ENCODE peak calls at places on chromosomes 11 and 22, in six cellular contexts. B is right lobe of liver, Q is prostate gland, V is IMR-90, K is right atrium auricular region, I is RWPE2. E is an unnamed sample.

GRCh38 chr11:46210133-46210636 is 67.3 kb upstream of the CREB3L1 start:
- DNase-seq in I (no peak), B (no peak), K (no peak), V (peak; percentile 72), Q (no peak), E (no peak)

GRCh38 chr11:132088551-132088950 is 718.1 kb downstream of the NTM start:
- DNase-seq in B (no peak), Q (no peak), K (no peak), I (no peak), V (no peak), E (no peak)

GRCh38 chr11:15145635-15146034 is 30.9 kb downstream of the INSC start:
- DNase-seq in I (no peak), V (no peak), Q (no peak), B (no peak), K (no peak), E (peak; percentile 47)

GRCh38 chr22:46918197-46918596 is 155.7 kb downstream of the TBC1D22A start:
- DNase-seq in K (peak; percentile 52), V (no peak), Q (no peak), I (no peak), B (no peak), E (no peak)

GRCh38 chr11:27934830-27935145 is 173.2 kb downstream of the KIF18A start:
- DNase-seq in Q (no peak), V (peak; percentile 98), I (no peak), K (no peak), B (no peak), E (no peak)

GRCh38 chr11:92417326-92417725 is 192.7 kb downstream of the FAT3 start:
- DNase-seq in Q (no peak), V (no peak), B (no peak), I (no peak), K (no peak), E (no peak)

GRCh38 chr11:70063555-70063954 is 14.6 kb upstream of the ANO1 start:
- DNase-seq in B (no peak), I (peak; percentile 33), Q (peak; percentile 60), V (no peak), K (peak; percentile 21), E (no peak)

GRCh38 chr11:119590651-119591308 is 138.2 kb downstream of the NECTIN1 start:
- DNase-seq in V (no peak), B (no peak), K (no peak), Q (peak; percentile 81), I (no peak), E (no peak)

GRCh38 chr11:47917643-47918369 is 62.6 kb upstream of the PTPRJ start:
- DNase-seq in V (peak; percentile 98), I (no peak), K (peak; percentile 97), Q (peak; percentile 68), B (peak; percentile 35), E (peak; percentile 73)

GRCh38 chr22:42300286-42301071 is 30.0 kb upstream of the TCF20 start:
- DNase-seq in V (no peak), B (no peak), Q (no peak), I (peak; percentile 85), K (no peak), E (peak; percentile 62)

GRCh38 chr11:40032331-40032730 is 1427.1 kb downstream of the LRRC4C start:
- DNase-seq in Q (no peak), V (no peak), B (no peak), I (no peak), K (no peak), E (no peak)

GRCh38 chr11:14934641-14935351 is 37.4 kb downstream of the CALCA start:
- DNase-seq in B (no peak), I (no peak), Q (no peak), V (no peak), K (no peak), E (no peak)

GRCh38 chr11:75467881-75468280 is 34.9 kb upstream of the KLHL35 start:
- DNase-seq in K (no peak), B (no peak), V (no peak), Q (no peak), I (no peak), E (no peak)

GRCh38 chr22:40289991-40290459 is 56.3 kb upstream of the ADSL start:
- DNase-seq in I (no peak), Q (no peak), V (no peak), K (no peak), B (no peak), E (peak; percentile 27)

GRCh38 chr22:33477131-33478111 is 419.2 kb upstream of the SYN3 start:
- DNase-seq in I (no peak), B (no peak), V (no peak), K (no peak), Q (no peak), E (no peak)

GRCh38 chr11:34394771-34395300 is 37.0 kb upstream of the ABTB2 start:
- DNase-seq in V (no peak), I (no peak), K (no peak), B (no peak), Q (no peak), E (no peak)

GRCh38 chr11:70067591-70068341 is 10.4 kb upstream of the ANO1 start:
- DNase-seq in Q (peak; percentile 42), I (peak; percentile 44), K (peak; percentile 50), V (no peak), B (no peak), E (no peak)

GRCh38 chr11:69640995-69641581 is at the start of gene CCND1:
- DNase-seq in Q (peak; percentile 80), B (peak; percentile 81), K (peak; percentile 73), I (peak; percentile 76), V (peak; percentile 94), E (peak; percentile 85)

GRCh38 chr22:19179472-19180048 is 1.0 kb upstream of the SLC25A1 start:
- DNase-seq in Q (peak; percentile 75), K (peak; percentile 88), V (peak; percentile 85), B (peak; percentile 78), I (no peak), E (peak; percentile 86)

GRCh38 chr22:37827056-37827455 is 3.9 kb downstream of the GALR3 start:
- DNase-seq in B (no peak), I (no peak), K (no peak), Q (no peak), V (no peak), E (no peak)

GRCh38 chr22:28838971-28839370 is 38.6 kb upstream of the XBP1 start:
- DNase-seq in B (no peak), K (no peak), V (no peak), Q (no peak), I (no peak), E (no peak)

GRCh38 chr11:415640-416041 is 842 bp upstream of the SIGIRR start:
- DNase-seq in K (no peak), I (no peak), Q (no peak), V (no peak), B (peak; percentile 19), E (peak; percentile 17)
- H3K4me3 ChIP-seq in K (peak overlapping the region; percentile 57), I (peak overlapping the region; percentile 53), Q (no peak overlapping the region), V (no peak overlapping the region), B (no peak overlapping the region), E (peak overlapping the region; percentile 54)

GRCh38 chr11:6599884-6600390 is 3.5 kb downstream of the RRP8 start:
- DNase-seq in I (no peak), V (no peak), B (no peak), Q (peak; percentile 4), K (peak; percentile 53), E (no peak)

GRCh38 chr11:6603287-6604080 is at the start of the genes ILK and RRP8:
- DNase-seq in Q (peak; percentile 90), K (peak; percentile 93), V (peak; percentile 86), B (peak; percentile 94), I (peak; percentile 88), E (peak; percentile 94)

GRCh38 chr11:6604081-6604626 is 580 bp downstream of the ILK start:
- DNase-seq in B (no peak), V (peak; percentile 70), K (peak; percentile 71), Q (peak; percentile 35), I (peak; percentile 31), E (peak; percentile 57)

GRCh38 chr11:6601041-6601461 is 2.4 kb downstream of the RRP8 start:
- DNase-seq in B (no peak), K (peak; percentile 46), Q (peak; percentile 4), V (no peak), I (no peak), E (no peak)

GRCh38 chr11:6602096-6602940 is 1.1 kb downstream of the RRP8 start:
- DNase-seq in I (no peak), V (no peak), K (peak; percentile 26), B (no peak), Q (peak; percentile 3), E (no peak)
- TF ChIP-seq CTCF in I (no peak), V (no peak), K (no peak), B (no peak), Q (no peak), E (no peak)

GRCh38 chr11:77396305-77396704 is 77.6 kb downstream of the PAK1 start:
- DNase-seq in I (no peak), B (no peak), V (no peak), K (no peak), Q (no peak), E (no peak)

GRCh38 chr11:77395460-77396175 is 78.3 kb downstream of the PAK1 start:
- DNase-seq in V (no peak), I (no peak), Q (no peak), K (no peak), B (no peak), E (no peak)

GRCh38 chr11:77397631-77398030 is 76.3 kb downstream of the PAK1 start:
- DNase-seq in I (no peak), B (no peak), V (no peak), K (no peak), Q (no peak), E (no peak)

GRCh38 chr11:77400306-77400705 is 73.6 kb downstream of the PAK1 start:
- DNase-seq in Q (no peak), K (no peak), I (no peak), B (no peak), V (no peak), E (no peak)

DNA sequence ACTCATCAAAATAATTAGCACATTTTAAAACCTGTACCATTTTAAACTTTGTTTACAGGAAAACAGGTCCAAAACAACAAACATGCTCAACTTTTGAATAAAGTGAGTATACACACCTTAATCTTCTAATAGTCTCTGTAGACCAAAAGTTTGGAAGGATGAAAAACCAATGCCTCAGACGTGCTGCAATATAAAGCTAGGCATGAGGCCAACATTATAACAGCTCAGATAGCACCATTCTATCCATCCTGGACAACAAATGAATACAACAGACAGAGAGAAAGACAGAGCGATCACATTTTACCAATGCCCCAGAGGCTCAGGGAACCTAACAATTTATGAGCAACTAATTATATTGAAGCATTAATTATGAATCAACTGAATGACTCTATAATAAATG is 77.0 kb downstream of the PAK1 start:
- DNase-seq in B (no peak), K (no peak), Q (no peak), I (no peak), V (peak; percentile 33), E (no peak)
- H3K4me3 ChIP-seq in B (no peak overlapping the region), K (no peak overlapping the region), Q (no peak overlapping the region), I (no peak overlapping the region), V (no peak overlapping the region), E (no peak overlapping the region)

DNA sequence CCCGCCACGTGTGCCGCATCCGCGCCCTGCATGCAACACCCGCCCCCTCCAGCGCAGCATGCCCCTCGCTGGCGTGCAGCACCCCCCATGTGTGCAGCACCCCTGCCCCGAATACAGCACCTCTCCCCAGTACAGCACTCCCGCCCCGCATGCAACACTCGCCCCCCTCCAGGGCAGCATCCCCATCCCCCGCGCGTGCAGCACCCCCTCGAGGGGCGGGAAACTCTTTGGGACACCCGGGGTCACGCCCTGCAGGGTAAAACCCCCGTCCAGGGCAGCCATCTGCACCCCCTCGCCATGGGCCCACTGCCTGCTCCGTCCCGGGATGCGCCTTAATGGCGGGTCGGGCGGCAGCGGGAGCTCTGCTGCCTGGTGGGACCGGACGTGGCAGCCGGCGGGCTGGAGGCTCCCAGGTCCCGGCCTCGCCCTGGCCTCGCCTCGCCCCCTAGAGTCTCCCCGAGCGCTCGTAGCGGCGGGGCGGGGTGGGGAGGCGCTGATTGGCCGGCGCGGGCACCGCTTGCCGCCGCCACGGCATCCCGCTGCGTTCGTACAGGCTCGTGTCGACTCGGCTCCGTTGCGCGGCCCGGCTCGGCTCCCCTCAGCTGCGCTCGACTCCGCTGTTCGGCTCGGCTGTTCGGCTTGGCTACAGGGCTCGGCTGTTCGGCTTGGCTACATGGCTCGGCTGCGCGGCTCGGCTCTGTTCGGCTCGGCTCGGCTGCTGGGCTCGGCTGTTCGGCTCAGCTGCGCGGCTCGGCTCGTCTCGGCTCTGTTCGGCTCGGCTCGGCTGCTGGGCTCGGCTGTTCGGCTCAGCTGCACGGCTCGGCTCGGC is 417 bp upstream of the BRSK2 start:
- DNase-seq in V (peak; percentile 93), I (peak; percentile 96), B (peak; percentile 96), K (peak; percentile 96), Q (peak; percentile 97), E (peak; percentile 95)
- TF ChIP-seq CTCF in V (peak; percentile 27), I (no peak), B (peak; percentile 7), K (peak; percentile 57), Q (peak; percentile 39), E (no peak)